ENCODE peak calls at places on chromosome 7, in seven cellular contexts. M is sigmoid colon, Z is upper lobe of left lung, R is GM12878, K is A549, U is stomach, E is ovary. F is an unnamed sample.
A peak's percentile ranks its signal among the peaks of the same experiment; 100 is the strongest.

GRCh38 chr7:47677664-47678063 is 95.8 kb upstream of the TNS3 start:
- DNase-seq in K (no peak), E (no peak), Z (no peak), M (no peak), U (no peak), R (no peak), F (no peak)

GRCh38 chr7:106017657-106018056 is 54.6 kb downstream of the CDHR3 start:
- DNase-seq in K (no peak), U (no peak), R (no peak), M (no peak), Z (no peak), E (no peak), F (no peak)

GRCh38 chr7:1907751-1908365 is 237.8 kb downstream of the ELFN1 start:
- DNase-seq in Z (no peak), M (no peak), K (no peak), R (no peak), E (no peak), U (no peak), F (no peak)

GRCh38 chr7:7944619-7945282 is 23.8 kb upstream of the GLCCI1 start:
- DNase-seq in R (peak; percentile 99), E (no peak), K (no peak), M (no peak), U (peak; percentile 32), Z (peak; percentile 33), F (no peak)

GRCh38 chr7:47290466-47290865 is 291.4 kb downstream of the TNS3 start:
- DNase-seq in E (no peak), U (no peak), M (no peak), R (no peak), K (no peak), Z (no peak), F (no peak)

GRCh38 chr7:25656581-25657026 is 428.3 kb upstream of the NPVF start:
- DNase-seq in M (no peak), Z (no peak), K (no peak), E (no peak), R (no peak), U (no peak), F (peak; percentile 36)

GRCh38 chr7:116380030-116380429 is 119.5 kb upstream of the CAV2 start:
- DNase-seq in K (no peak), M (no peak), U (no peak), E (no peak), R (no peak), Z (no peak), F (no peak)

GRCh38 chr7:25244193-25244592 is 15.9 kb upstream of the NPVF start:
- DNase-seq in E (no peak), Z (no peak), M (no peak), U (no peak), R (no peak), K (no peak), F (no peak)

GRCh38 chr7:118078015-118078414 is 105.9 kb upstream of the LSM8 start:
- DNase-seq in U (no peak), Z (no peak), E (no peak), R (no peak), K (no peak), M (no peak), F (no peak)

GRCh38 chr7:95811846-95812445 is 39.6 kb downstream of the DYNC1I1 start:
- DNase-seq in K (no peak), E (no peak), M (no peak), Z (no peak), R (no peak), U (no peak), F (no peak)

GRCh38 chr7:158260567-158261361 is 326.9 kb downstream of the PTPRN2 start:
- DNase-seq in U (no peak), Z (no peak), M (no peak), K (no peak), R (no peak), E (no peak), F (no peak)

GRCh38 chr7:98733036-98733435 is 116.0 kb downstream of the NPTX2 start:
- DNase-seq in K (peak; percentile 71), Z (no peak), M (no peak), U (no peak), E (no peak), R (peak; percentile 20), F (no peak)

GRCh38 chr7:77444123-77444522 is 28.0 kb upstream of the GSAP start:
- DNase-seq in E (no peak), K (no peak), U (no peak), M (no peak), R (no peak), Z (peak; percentile 59), F (no peak)

GRCh38 chr7:2248984-2249694 is 7.1 kb downstream of the NUDT1 start:
- DNase-seq in Z (peak; percentile 59), U (no peak), R (peak; percentile 48), M (no peak), E (peak; percentile 72), K (peak; percentile 66), F (peak; percentile 59)

GRCh38 chr7:1950623-1951523 is 280.8 kb downstream of the ELFN1 start:
- DNase-seq in E (no peak), R (no peak), K (no peak), M (no peak), Z (peak; percentile 60), U (no peak), F (no peak)

GRCh38 chr7:5139998-5140397 is 50.0 kb upstream of the WIPI2 start:
- DNase-seq in R (peak; percentile 8), E (no peak), Z (peak; percentile 23), U (peak; percentile 42), M (no peak), K (no peak), F (no peak)

GRCh38 chr7:83532229-83532628 is 116.7 kb downstream of the SEMA3E start:
- DNase-seq in Z (no peak), E (no peak), R (no peak), M (no peak), K (peak; percentile 8), U (no peak), F (no peak)

GRCh38 chr7:1567082-1567771 is 2.6 kb downstream of the PSMG3 start:
- DNase-seq in U (peak; percentile 68), K (no peak), Z (no peak), E (no peak), R (no peak), M (no peak), F (peak; percentile 66)

GRCh38 chr7:12257582-12257981 is 46.5 kb downstream of the TMEM106B start:
- DNase-seq in M (no peak), K (no peak), Z (no peak), U (no peak), R (peak; percentile 86), E (no peak), F (no peak)

GRCh38 chr7:104124893-104125292 is 82.9 kb downstream of the ORC5 start:
- DNase-seq in Z (no peak), K (no peak), U (no peak), M (no peak), R (no peak), E (no peak), F (no peak)

GRCh38 chr7:112989531-112989930 is 97.1 kb downstream of the GPR85 start:
- DNase-seq in K (no peak), E (no peak), M (no peak), Z (no peak), R (no peak), U (no peak), F (no peak)

GRCh38 chr7:35524112-35524804 is 170.7 kb downstream of the HERPUD2 start:
- DNase-seq in K (no peak), Z (no peak), E (no peak), U (no peak), R (no peak), M (no peak), F (no peak)

GRCh38 chr7:113774182-113774807 is 144.5 kb downstream of the PPP1R3A start:
- DNase-seq in K (peak; percentile 6), R (no peak), E (no peak), M (no peak), U (no peak), Z (no peak), F (no peak)

GRCh38 chr7:77954773-77955562 is 156.4 kb downstream of the PHTF2 start:
- DNase-seq in K (no peak), Z (no peak), E (no peak), R (no peak), M (no peak), U (no peak), F (no peak)

GRCh38 chr7:95794917-95795515 is 22.7 kb downstream of the DYNC1I1 start:
- DNase-seq in M (no peak), Z (no peak), U (no peak), E (no peak), R (no peak), K (no peak), F (no peak)

GRCh38 chr7:100513212-100513611 is 25.8 kb upstream of the AGFG2 start:
- DNase-seq in R (no peak), E (no peak), U (no peak), K (no peak), M (no peak), Z (no peak), F (no peak)

GRCh38 chr7:65238785-65239184 is 134.9 kb upstream of the ZNF92 start:
- DNase-seq in M (no peak), U (no peak), R (no peak), E (no peak), Z (no peak), K (no peak), F (no peak)

GRCh38 chr7:65239324-65239706 is 134.3 kb upstream of the ZNF92 start:
- DNase-seq in E (no peak), Z (no peak), U (no peak), K (no peak), R (no peak), M (no peak), F (no peak)

GRCh38 chr7:65235586-65235985 is 138.1 kb upstream of the ZNF92 start:
- DNase-seq in U (no peak), R (no peak), K (no peak), M (no peak), Z (no peak), E (no peak), F (no peak)

GRCh38 chr7:65239707-65240352 is 133.8 kb upstream of the ZNF92 start:
- DNase-seq in Z (peak; percentile 65), M (no peak), E (no peak), K (peak; percentile 36), U (peak; percentile 52), R (no peak), F (no peak)
- H3K4me3 ChIP-seq in Z (peak overlapping the region; percentile 54), M (peak overlapping the region; percentile 5), E (no peak overlapping the region), K (peak overlapping the region; percentile 52), U (peak overlapping the region; percentile 63), R (no peak overlapping the region), F (peak overlapping the region; percentile 53)

DNA sequence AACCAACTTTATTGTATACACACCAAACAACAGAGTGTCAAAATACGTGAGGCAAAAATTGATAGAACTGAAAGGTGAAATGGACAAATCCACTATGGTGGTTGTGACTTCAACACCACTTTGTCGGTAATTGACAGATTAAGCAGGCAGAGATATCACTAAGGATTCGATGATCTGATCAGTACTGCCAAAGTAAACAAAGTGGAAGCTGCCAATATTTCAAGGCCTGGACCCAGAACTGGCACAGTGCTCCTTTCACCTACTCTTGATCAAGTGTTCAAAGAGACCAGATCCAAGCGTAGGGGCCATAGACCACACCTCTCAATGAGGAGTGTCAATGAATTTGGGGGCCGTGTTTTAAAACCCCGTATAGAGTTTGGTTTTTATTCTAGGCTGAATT is 167.0 kb downstream of the CDK14 start:
- DNase-seq in R (no peak), E (no peak), K (no peak), Z (no peak), M (no peak), U (no peak), F (no peak)
- TF ChIP-seq CTCF in R (no peak), E (no peak), K (no peak), Z (no peak), M (no peak), U (no peak), F (no peak)

GRCh38 chr7:43668035-43668434 is 61.3 kb downstream of the COA1 start:
- DNase-seq in E (no peak), Z (no peak), K (no peak), M (no peak), R (no peak), U (no peak), F (no peak)
- TF ChIP-seq EP300 in E (no peak), Z (no peak), K (no peak), M (no peak), R (no peak), U (no peak), F (no peak)

GRCh38 chr7:39702133-39702532 is 78.8 kb downstream of the RALA start:
- DNase-seq in E (no peak), R (no peak), Z (no peak), M (no peak), U (no peak), K (no peak), F (no peak)
- H3K4me3 ChIP-seq in E (no peak overlapping the region), R (no peak overlapping the region), Z (no peak overlapping the region), M (no peak overlapping the region), U (no peak overlapping the region), K (no peak overlapping the region), F (no peak overlapping the region)

F was measured in tibial nerve.